ENCODE peak calls at places on chromosomes 1 and 21, in seven cellular contexts. U is activated naive CD8-positive, alpha-beta T cell treated with anti-CD3 and anti-CD28 coated beads for 36 hours; H is retina; L is fibroblast of gingiva; R is aorta; X is Daoy; D is smooth muscle cell of the brain vasculature. W is an unnamed sample.

GRCh38 chr1:42128499-42128898 is 24.7 kb upstream of the GUCA2B start:
- DNase-seq in R (no peak), D (no peak), U (no peak), L (no peak), H (no peak), X (no peak), W (no peak)

GRCh38 chr1:6180215-6180577 is at the start of gene CHD5:
- DNase-seq in D (no peak), X (peak), L (no peak), R (no peak), H (no peak), U (no peak), W (no peak)

GRCh38 chr1:112700290-112701226 is 6.4 kb downstream of the RHOC start:
- DNase-seq in L (peak), D (peak), H (peak), U (peak), R (peak), X (peak), W (peak)

GRCh38 chr21:41610042-41610839 is 102.3 kb upstream of the TMPRSS2 start:
- DNase-seq in R (peak), H (peak), L (peak), D (no peak), U (peak), X (peak), W (peak)

GRCh38 chr1:154213274-154213673 is 7.1 kb upstream of the CFAP141 start:
- DNase-seq in D (no peak), U (no peak), H (no peak), X (peak), R (no peak), L (no peak), W (no peak)

GRCh38 chr1:84539972-84540371 is 33.6 kb upstream of the GNG5 start:
- DNase-seq in D (no peak), R (no peak), L (no peak), U (no peak), X (peak), H (no peak), W (no peak)

GRCh38 chr1:162040657-162041056 is 17.0 kb upstream of the OLFML2B start:
- DNase-seq in X (no peak), D (no peak), H (no peak), R (no peak), U (no peak), L (peak), W (no peak)

GRCh38 chr1:236850580-236850979 is 55.5 kb downstream of the MTR start:
- DNase-seq in U (no peak), D (no peak), X (no peak), H (no peak), R (no peak), L (no peak), W (no peak)

GRCh38 chr1:67429528-67430357 is 459 bp downstream of the SERBP1 start:
- DNase-seq in U (peak), R (peak), X (peak), H (peak), D (no peak), L (no peak), W (peak)

GRCh38 chr1:5757177-5757820 is 234.9 kb downstream of the NPHP4 start:
- DNase-seq in L (no peak), X (no peak), U (no peak), H (no peak), D (no peak), R (peak), W (peak)

GRCh38 chr1:203440780-203441179 is 34.8 kb upstream of the PRELP start:
- DNase-seq in R (peak), X (peak), D (peak), L (peak), U (no peak), H (peak), W (peak)

GRCh38 chr1:160149706-160150105 is 1.7 kb upstream of the ATP1A4 start:
- DNase-seq in R (no peak), H (no peak), D (no peak), X (no peak), L (peak), U (no peak), W (no peak)

GRCh38 chr1:218705391-218705790 is 360.3 kb downstream of the TGFB2 start:
- DNase-seq in R (no peak), L (no peak), U (no peak), D (no peak), X (peak), H (no peak), W (no peak)

GRCh38 chr21:27570306-27570868 is 603.5 kb upstream of the ADAMTS5 start:
- DNase-seq in X (peak), U (no peak), H (no peak), R (peak), L (peak), D (peak), W (peak)

GRCh38 chr1:21517161-21517589 is 8.0 kb downstream of the ALPL start:
- DNase-seq in R (no peak), U (no peak), H (no peak), X (no peak), L (no peak), D (no peak), W (no peak)

GRCh38 chr1:162720996-162721395 is 69.5 kb upstream of the HSD17B7 start:
- DNase-seq in D (no peak), H (no peak), X (peak), R (no peak), U (no peak), L (no peak), W (no peak)

GRCh38 chr1:43373034-43373940 is 5.5 kb upstream of the ELOVL1 start:
- DNase-seq in D (no peak), L (peak), X (peak), R (no peak), U (no peak), H (no peak), W (no peak)

GRCh38 chr1:229370601-229371021 is 27.8 kb upstream of the CCSAP start:
- DNase-seq in R (no peak), L (peak), H (no peak), X (peak), U (no peak), D (no peak), W (peak)

GRCh38 chr1:56374026-56374974 is 205.1 kb downstream of the PLPP3 start:
- DNase-seq in L (no peak), X (peak), R (no peak), H (no peak), D (no peak), U (no peak), W (peak)

GRCh38 chr1:53186533-53186932 is 10.1 kb upstream of the CPT2 start:
- DNase-seq in D (no peak), R (no peak), L (no peak), X (no peak), U (no peak), H (no peak), W (no peak)

GRCh38 chr1:8422439-8423133 is 104.7 kb downstream of the SLC45A1 start:
- DNase-seq in X (peak), D (no peak), R (no peak), U (peak), H (peak), L (peak), W (peak)

GRCh38 chr1:246971322-246971721 is 36.5 kb downstream of the ZNF695 start:
- DNase-seq in X (peak), R (no peak), H (no peak), U (peak), D (no peak), L (peak), W (peak)

GRCh38 chr1:16073490-16074104 is at the start of gene FAM131C:
- DNase-seq in X (peak), L (no peak), D (no peak), H (no peak), U (peak), R (no peak), W (no peak)

GRCh38 chr1:150282558-150282958 is 204 bp downstream of the CIART start:
- DNase-seq in U (no peak), D (no peak), X (no peak), H (peak), L (no peak), R (peak), W (no peak)

GRCh38 chr1:93620841-93621210 is 60.8 kb downstream of the BCAR3 start:
- DNase-seq in X (no peak), R (no peak), L (no peak), D (no peak), H (no peak), U (no peak), W (peak)

W was measured in Right ventricle myocardium superior.